ENCODE peak calls at places on chromosome 21, in five cellular contexts. T, L, F, W and X are unnamed samples. For H3K4me1, the result is how much of the 10 kb centered on the place peaks cover.

GRCh38 chr21:39022901-39023693 is 160.2 kb downstream of the PSMG1 start:
- DNase-seq in W (no peak), F (peak), T (no peak), L (no peak), X (peak)

GRCh38 chr21:18722193-18722592 is 318.6 kb upstream of the TMPRSS15 start:
- DNase-seq in L (no peak), W (no peak), F (no peak), T (no peak), X (no peak)

GRCh38 chr21:45178971-45179370 is 104.6 kb downstream of the ADARB1 start:
- DNase-seq in F (no peak), L (no peak), W (no peak), T (no peak), X (no peak)

GRCh38 chr21:15182731-15183130 is 117.9 kb upstream of the NRIP1 start:
- DNase-seq in L (no peak), T (no peak), W (no peak), F (no peak), X (no peak)

GRCh38 chr21:39430457-39430856 is 15.1 kb downstream of the LCA5L start:
- DNase-seq in F (no peak), W (no peak), L (no peak), T (no peak), X (no peak)

GRCh38 chr21:31660134-31660565 is 657 bp downstream of the SOD1 start:
- DNase-seq in F (peak), W (no peak), L (no peak), T (no peak), X (no peak)

GRCh38 chr21:10575311-10575667 is 53.9 kb downstream of the TPTE start:
- DNase-seq in W (no peak), F (no peak), L (no peak), T (no peak), X (no peak)

GRCh38 chr21:35922618-35923017 is 137.7 kb downstream of the SETD4 start:
- DNase-seq in T (no peak), W (no peak), L (no peak), F (peak), X (no peak)

GRCh38 chr21:31658053-31658452 is 1.4 kb upstream of the SOD1 start:
- DNase-seq in F (no peak), W (no peak), T (no peak), L (no peak), X (peak)

GRCh38 chr21:45279446-45280177 is 8.1 kb downstream of the POFUT2 start:
- DNase-seq in W (no peak), F (no peak), T (peak), L (no peak), X (no peak)

GRCh38 chr21:35521852-35522505 is 472.9 kb upstream of the RUNX1 start:
- DNase-seq in L (no peak), F (no peak), T (no peak), W (no peak), X (no peak)

GRCh38 chr21:45295576-45296365 is 8.1 kb upstream of the POFUT2 start:
- DNase-seq in L (no peak), T (no peak), W (no peak), F (peak), X (no peak)

GRCh38 chr21:38766987-38767722 is 38.6 kb upstream of the ETS2 start:
- DNase-seq in W (no peak), L (no peak), F (peak), T (no peak), X (no peak)

GRCh38 chr21:31670065-31670464 is 10.6 kb downstream of the SOD1 start:
- DNase-seq in T (no peak), L (no peak), F (no peak), W (no peak), X (no peak)

GRCh38 chr21:25834376-25834775 is 99.6 kb downstream of the GABPA start:
- DNase-seq in F (no peak), L (no peak), T (no peak), W (no peak), X (no peak)

GRCh38 chr21:38839683-38840286 is 34.1 kb downstream of the ETS2 start:
- DNase-seq in L (no peak), W (no peak), T (no peak), F (peak), X (peak)

GRCh38 chr21:16137106-16137505 is 407.3 kb downstream of the USP25 start:
- DNase-seq in W (no peak), F (no peak), L (no peak), T (no peak), X (no peak)

GRCh38 chr21:21968810-21969588 is 970.8 kb downstream of the NCAM2 start:
- DNase-seq in F (no peak), W (no peak), L (no peak), T (no peak), X (peak)

GRCh38 chr21:16071082-16071481 is 341.3 kb downstream of the USP25 start:
- DNase-seq in W (no peak), F (no peak), L (no peak), T (no peak), X (no peak)

GRCh38 chr21:37626320-37626719 is 259.7 kb downstream of the DYRK1A start:
- DNase-seq in W (no peak), F (no peak), L (no peak), T (no peak), X (no peak)
- H3K4me1 ChIP-seq in W (under half), F (under half), L (under half), T (under half), X (under half)

DNA sequence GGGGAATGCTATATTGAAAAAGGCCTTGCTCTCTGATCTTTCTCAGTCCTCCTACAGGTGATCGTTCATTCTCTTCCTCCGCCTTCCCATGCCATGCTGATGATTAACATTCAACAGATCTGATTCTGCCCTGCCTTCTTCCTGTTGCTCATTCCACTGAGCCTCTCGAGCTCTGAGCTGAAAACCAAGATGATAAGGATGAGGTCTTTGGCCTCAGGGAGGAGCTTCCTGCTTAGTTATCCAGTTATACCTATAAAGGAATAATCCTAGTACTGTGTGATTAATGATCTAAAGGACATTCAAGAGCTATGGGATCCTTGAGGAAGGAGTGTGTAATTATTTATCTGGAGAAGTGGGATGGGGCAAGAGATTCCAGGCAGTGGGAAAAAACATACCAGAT is 25.2 kb upstream of the MAP3K7CL start:
- DNase-seq in W (no peak), F (peak), T (no peak), L (no peak), X (peak)
- H4K8ac ChIP-seq in W (no peak), F (no peak), T (no peak), L (no peak), X (no peak)

GRCh38 chr21:42279888-42280287 is 35.3 kb downstream of the TFF3 start:
- DNase-seq in F (no peak), T (no peak), L (no peak), W (no peak), X (no peak)

GRCh38 chr21:42282021-42282420 is 33.2 kb downstream of the TFF3 start:
- DNase-seq in T (no peak), W (no peak), F (no peak), L (no peak), X (no peak)

GRCh38 chr21:42281196-42281680 is 34.0 kb downstream of the TFF3 start:
- DNase-seq in L (no peak), F (no peak), W (no peak), T (no peak), X (no peak)

GRCh38 chr21:42280356-42281195 is 34.6 kb downstream of the TFF3 start:
- DNase-seq in T (no peak), F (no peak), L (no peak), W (no peak), X (no peak)

DNA sequence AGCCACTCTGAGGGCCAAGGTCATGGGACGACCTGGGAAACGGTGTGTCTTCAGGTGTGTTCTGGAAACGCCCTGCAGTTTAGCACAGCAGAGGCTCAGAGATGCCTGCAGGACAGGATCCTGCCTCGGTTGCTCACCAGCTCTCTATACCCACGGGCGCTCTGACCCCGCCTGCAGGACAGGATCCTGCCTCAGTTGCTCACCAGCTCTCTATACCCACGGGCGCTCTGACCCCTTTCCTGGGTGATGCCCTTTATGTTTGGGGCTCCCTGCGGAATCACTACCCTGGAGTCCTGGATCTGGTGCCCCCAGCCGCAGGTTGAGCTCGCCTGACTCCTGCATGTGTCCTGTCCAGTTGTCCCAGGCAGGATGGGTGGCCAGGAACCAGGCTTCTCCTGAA is 32.5 kb downstream of the TFF3 start:
- DNase-seq in F (no peak), L (no peak), W (no peak), T (no peak), X (no peak)
- H2BK12ac ChIP-seq in F (no peak), L (no peak), W (no peak), T (no peak), X (no peak)

GRCh38 chr21:26840206-26840605 is 5.0 kb downstream of the ADAMTS1 start:
- DNase-seq in T (no peak), W (no peak), L (no peak), F (no peak), X (no peak)

GRCh38 chr21:26842976-26843911 is 2.0 kb downstream of the ADAMTS1 start:
- DNase-seq in W (no peak), L (peak), T (peak), F (peak), X (peak)

GRCh38 chr21:26840912-26841311 is 4.3 kb downstream of the ADAMTS1 start:
- DNase-seq in F (peak), L (no peak), T (no peak), W (no peak), X (peak)

GRCh38 chr21:26843912-26844257 is 1.3 kb downstream of the ADAMTS1 start:
- DNase-seq in T (no peak), L (peak), F (peak), W (no peak), X (peak)

GRCh38 chr21:26842300-26842699 is 2.9 kb downstream of the ADAMTS1 start:
- DNase-seq in F (peak), L (no peak), W (no peak), T (no peak), X (peak)
- H3K4me1 ChIP-seq in F (under half), L (under half), W (under half), T (under half), X (under half)

GRCh38 chr21:34344058-34344425 is 19.8 kb upstream of the KCNE2 start:
- DNase-seq in W (no peak), L (no peak), T (no peak), F (no peak), X (no peak)

GRCh38 chr21:34343347-34344057 is 20.3 kb upstream of the KCNE2 start:
- DNase-seq in W (no peak), F (no peak), L (no peak), T (no peak), X (no peak)

GRCh38 chr21:34344584-34344983 is 19.2 kb upstream of the KCNE2 start:
- DNase-seq in L (no peak), F (peak), W (no peak), T (no peak), X (no peak)

GRCh38 chr21:34340062-34340461 is 23.7 kb upstream of the KCNE2 start:
- DNase-seq in T (no peak), W (no peak), L (no peak), F (no peak), X (no peak)

DNA sequence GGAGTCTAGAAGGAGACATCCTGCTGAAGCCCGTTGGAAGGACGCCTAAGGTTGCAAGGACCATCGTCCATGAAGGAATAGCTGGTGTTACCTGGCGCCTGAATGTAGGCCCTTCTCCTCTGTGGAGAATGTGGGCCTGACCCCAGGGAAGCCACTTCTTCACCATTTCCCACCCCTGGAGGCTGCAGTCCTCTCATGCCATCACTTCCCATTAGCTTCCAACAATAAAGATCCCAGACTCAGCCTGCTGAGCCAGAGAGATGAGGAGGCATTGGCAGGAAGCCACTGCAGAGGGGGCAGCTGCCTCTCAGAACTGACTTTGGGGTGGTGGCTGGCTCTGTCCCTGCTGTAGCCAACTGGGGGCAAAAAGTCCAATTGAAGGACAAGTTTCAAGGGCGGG is 21.3 kb upstream of the KCNE2 start:
- DNase-seq in T (no peak), F (no peak), W (no peak), L (no peak), X (no peak)
- H4K8ac ChIP-seq in T (no peak), F (no peak), W (no peak), L (no peak), X (no peak)

GRCh38 chr21:40835179-40835694 is 11.7 kb downstream of the DSCAM start:
- DNase-seq in W (no peak), T (no peak), F (no peak), L (no peak), X (no peak)
- H2BK12ac ChIP-seq in W (no peak), T (no peak), F (no peak), L (no peak), X (no peak)

GRCh38 chr21:44084496-44085241 is 22.5 kb upstream of the PWP2 start:
- DNase-seq in T (no peak), W (no peak), F (peak), L (no peak), X (no peak)

GRCh38 chr21:44082648-44083436 is 24.4 kb upstream of the PWP2 start:
- DNase-seq in T (no peak), L (no peak), W (no peak), F (no peak), X (peak)

GRCh38 chr21:44086636-44087425 is 20.4 kb upstream of the PWP2 start:
- DNase-seq in T (no peak), F (no peak), W (no peak), L (no peak), X (no peak)

GRCh38 chr21:44085491-44086321 is 21.5 kb upstream of the PWP2 start:
- DNase-seq in F (no peak), W (no peak), T (no peak), L (no peak), X (no peak)

GRCh38 chr21:44083631-44084291 is 23.4 kb upstream of the PWP2 start:
- DNase-seq in L (no peak), F (no peak), T (no peak), W (no peak), X (no peak)
- H3K4me1 ChIP-seq in L (under half), F (under half), T (under half), W (under half), X (under half)

DNA sequence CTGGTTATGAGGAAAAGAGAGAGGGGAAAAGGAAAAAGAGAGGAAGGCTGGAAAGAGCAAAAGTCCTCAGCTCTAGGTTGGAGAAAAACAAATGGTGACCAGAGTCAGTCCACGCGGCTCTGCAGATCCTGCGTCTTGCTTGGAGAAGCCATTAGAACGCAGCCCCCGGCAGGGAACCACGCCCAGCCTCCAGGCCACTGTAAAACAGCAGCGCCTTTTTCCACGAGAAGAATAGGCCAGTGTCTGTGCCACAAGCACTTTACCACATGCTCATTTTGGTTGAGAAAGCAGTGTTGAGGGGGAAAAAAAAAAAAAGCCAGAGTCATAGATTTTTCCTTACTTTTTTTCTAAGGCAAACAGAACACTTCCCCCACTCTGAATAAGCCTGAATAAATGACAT is 846.9 kb upstream of the ADAMTS5 start:
- DNase-seq in W (no peak), F (no peak), T (no peak), L (no peak), X (no peak)
- H4K8ac ChIP-seq in W (no peak), F (peak), T (no peak), L (no peak), X (no peak)

GRCh38 chr21:46327711-46328110 is 3.8 kb downstream of the PCNT start:
- DNase-seq in W (no peak), F (no peak), L (no peak), T (no peak), X (no peak)
- H2BK12ac ChIP-seq in W (no peak), F (no peak), L (no peak), T (no peak), X (no peak)

GRCh38 chr21:33386222-33386784 is 16.9 kb upstream of the IFNGR2 start:
- DNase-seq in W (no peak), F (no peak), L (no peak), T (peak), X (peak)
- H3K4me1 ChIP-seq in W (under half), F (under half), L (under half), T (under half), X (under half)